ENCODE peak calls at places on chromosomes 4 and X, in nine cellular contexts. W is NB4; L is neural progenitor cell; S is GM12878; O is activated CD8-positive, alpha-beta T cell treated with anti-CD3 and anti-CD28 coated beads for 36 hours; U is HCT116; A is WTC11; R is neural crest cell; E is psoas muscle. B is an unnamed sample.

GRCh38 chr4:88878624-88879023 is 178.4 kb downstream of the FAM13A start:
- DNase-seq in W (no peak), L (no peak), S (no peak), O (no peak), U (no peak), A (no peak), R (no peak), E (no peak), B (no peak)

GRCh38 chr4:7266525-7267292 is 74.4 kb downstream of the SORCS2 start:
- DNase-seq in W (no peak), L (no peak), S (no peak), O (no peak), U (peak), A (no peak), R (no peak), E (no peak), B (no peak)

GRCh38 chr4:172393220-172393619 is 580.0 kb downstream of the GALNTL6 start:
- DNase-seq in W (no peak), L (no peak), S (no peak), O (no peak), U (no peak), A (no peak), R (no peak), E (no peak), B (no peak)

GRCh38 chr4:148261861-148262260 is 180.4 kb downstream of the NR3C2 start:
- DNase-seq in W (no peak), L (no peak), S (no peak), O (no peak), U (no peak), A (no peak), R (no peak), E (no peak), B (no peak)

GRCh38 chr4:61374612-61374920 is 174.4 kb downstream of the ADGRL3 start:
- DNase-seq in W (no peak), L (peak), S (no peak), O (no peak), U (no peak), A (no peak), R (no peak), E (no peak), B (no peak)

GRCh38 chrX:83145910-83146309 is 362.2 kb upstream of the POU3F4 start:
- DNase-seq in W (no peak), L (no peak), S (no peak), O (no peak), U (no peak), A (no peak), R (no peak), E (no peak), B (no peak)

GRCh38 chr4:81214518-81215218 is 354 bp downstream of the PRKG2 start:
- DNase-seq in W (no peak), L (peak), S (no peak), O (peak), U (no peak), A (peak), R (peak), E (no peak), B (no peak)

GRCh38 chr4:1910643-1911042 is 39.5 kb downstream of the NSD2 start:
- DNase-seq in W (peak), L (peak), S (no peak), O (peak), U (no peak), A (peak), R (peak), E (no peak), B (no peak)

GRCh38 chr4:159269143-159269542 is 166.3 kb downstream of the RAPGEF2 start:
- DNase-seq in W (no peak), L (no peak), S (no peak), O (no peak), U (no peak), A (no peak), R (no peak), E (no peak), B (no peak)

GRCh38 chr4:48756689-48757220 is 23.3 kb downstream of the FRYL start:
- DNase-seq in W (no peak), L (no peak), S (no peak), O (no peak), U (no peak), A (no peak), R (no peak), E (no peak), B (no peak)

GRCh38 chrX:17788439-17788838 is 51.1 kb downstream of the SCML1 start:
- DNase-seq in W (peak), L (peak), S (no peak), O (peak), U (peak), A (peak), R (peak), E (peak), B (peak)

GRCh38 chr4:42397256-42397634 is at the start of gene SHISA3:
- DNase-seq in W (peak), L (peak), S (no peak), O (peak), U (no peak), A (peak), R (peak), E (peak), B (peak)

GRCh38 chrX:21725498-21725897 is 32.4 kb downstream of the SMPX start:
- DNase-seq in W (peak), L (peak), S (no peak), O (no peak), U (peak), A (no peak), R (no peak), E (no peak), B (no peak)

GRCh38 chr4:37889849-37890500 is 909 bp upstream of the TBC1D1 start:
- DNase-seq in W (no peak), L (peak), S (no peak), O (no peak), U (no peak), A (peak), R (no peak), E (no peak), B (no peak)

GRCh38 chrX:426881-427280 is 40.2 kb upstream of the PPP2R3B start:
- DNase-seq in W (no peak), L (no peak), S (no peak), O (no peak), U (no peak), A (no peak), R (no peak), E (no peak), B (no peak)

GRCh38 chrX:47560831-47561652 is at the start of gene ARAF:
- DNase-seq in W (peak), L (peak), S (peak), O (peak), U (peak), A (peak), R (peak), E (peak), B (peak)

GRCh38 chr4:143185253-143186107 is 763 bp downstream of the USP38 start:
- DNase-seq in W (peak), L (peak), S (no peak), O (peak), U (no peak), A (peak), R (peak), E (peak), B (no peak)

GRCh38 chr4:123286903-123287466 is 109.6 kb upstream of the SPRY1 start:
- DNase-seq in W (no peak), L (no peak), S (no peak), O (no peak), U (no peak), A (no peak), R (no peak), E (no peak), B (no peak)

GRCh38 chr4:90002406-90003040 is 107.9 kb downstream of the MMRN1 start:
- DNase-seq in W (no peak), L (no peak), S (no peak), O (no peak), U (no peak), A (no peak), R (no peak), E (no peak), B (no peak)

GRCh38 chr4:38774181-38774580 is 8.6 kb downstream of the TLR10 start:
- DNase-seq in W (no peak), L (no peak), S (no peak), O (no peak), U (no peak), A (no peak), R (no peak), E (no peak), B (no peak)

GRCh38 chrX:103774070-103774642 is 2.5 kb upstream of the PLP1 start:
- DNase-seq in W (peak), L (peak), S (no peak), O (no peak), U (peak), A (no peak), R (no peak), E (no peak), B (no peak)

GRCh38 chrX:149504226-149504914 is 736 bp downstream of the IDS start:
- DNase-seq in W (peak), L (peak), S (no peak), O (peak), U (no peak), A (peak), R (no peak), E (no peak), B (peak)

GRCh38 chrX:40864972-40865371 is 129.6 kb upstream of the MED14 start:
- DNase-seq in W (no peak), L (no peak), S (no peak), O (no peak), U (no peak), A (no peak), R (no peak), E (no peak), B (no peak)

GRCh38 chr4:2947926-2948325 is 15.3 kb downstream of the NOP14 start:
- DNase-seq in W (no peak), L (no peak), S (no peak), O (no peak), U (no peak), A (no peak), R (no peak), E (no peak), B (no peak)

GRCh38 chrX:115449742-115450141 is 111.2 kb upstream of the PLS3 start:
- DNase-seq in W (no peak), L (no peak), S (no peak), O (no peak), U (no peak), A (no peak), R (no peak), E (peak), B (no peak)

GRCh38 chr4:48112017-48112667 is 21.9 kb downstream of the TXK start:
- DNase-seq in W (no peak), L (no peak), S (no peak), O (peak), U (no peak), A (no peak), R (no peak), E (no peak), B (no peak)

GRCh38 chrX:64204252-64204651 is 1.3 kb downstream of the AMER1 start:
- DNase-seq in W (no peak), L (peak), S (no peak), O (no peak), U (no peak), A (peak), R (peak), E (peak), B (no peak)
- TF ChIP-seq CTCF in W (no peak), L (no peak), S (no peak), O (no peak), U (no peak), A (no peak), R (no peak), E (no peak), B (no peak)

DNA sequence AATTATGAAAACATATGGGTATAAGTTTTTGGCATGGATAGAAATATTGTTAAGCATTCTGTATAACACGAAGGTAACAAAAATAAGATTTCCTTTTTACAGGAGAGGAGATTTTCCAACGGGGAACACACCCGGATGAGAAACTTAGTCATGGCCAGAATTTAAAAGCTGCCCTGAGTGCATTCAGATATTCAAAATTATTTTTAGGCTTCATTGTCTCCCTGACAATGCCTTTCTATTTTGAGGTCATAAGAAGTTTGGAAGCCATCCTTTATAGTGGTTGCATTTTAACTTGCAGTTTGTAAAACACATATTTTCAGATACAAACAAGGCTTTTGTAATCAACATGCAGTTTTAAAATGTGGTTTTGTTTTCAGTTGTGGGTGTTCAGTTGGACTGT is 357.5 kb upstream of the FAM47C start:
- DNase-seq in W (no peak), L (no peak), S (no peak), O (no peak), U (no peak), A (no peak), R (no peak), E (no peak), B (no peak)
- TF ChIP-seq CTCF in W (no peak), L (no peak), S (no peak), O (no peak), U (no peak), A (no peak), R (no peak), E (no peak), B (no peak)

GRCh38 chr4:6041794-6042193 is 23.6 kb upstream of the C4orf50 start:
- DNase-seq in W (no peak), L (no peak), S (no peak), O (no peak), U (no peak), A (no peak), R (no peak), E (no peak), B (no peak)
- TF ChIP-seq CTCF in W (no peak), L (no peak), S (no peak), O (no peak), U (no peak), A (no peak), R (no peak), E (no peak), B (no peak)

GRCh38 chrX:74230094-74230493 is 73.9 kb upstream of the ZCCHC13 start:
- DNase-seq in W (no peak), L (no peak), S (no peak), O (no peak), U (no peak), A (no peak), R (no peak), E (no peak), B (no peak)

GRCh38 chrX:74231625-74232024 is 72.4 kb upstream of the ZCCHC13 start:
- DNase-seq in W (no peak), L (no peak), S (no peak), O (no peak), U (no peak), A (no peak), R (no peak), E (no peak), B (no peak)

GRCh38 chrX:74238771-74239170 is 65.2 kb upstream of the ZCCHC13 start:
- DNase-seq in W (no peak), L (no peak), S (no peak), O (no peak), U (no peak), A (no peak), R (no peak), E (no peak), B (no peak)

GRCh38 chrX:74234829-74235228 is 69.2 kb upstream of the ZCCHC13 start:
- DNase-seq in W (peak), L (no peak), S (no peak), O (no peak), U (no peak), A (no peak), R (no peak), E (no peak), B (no peak)

DNA sequence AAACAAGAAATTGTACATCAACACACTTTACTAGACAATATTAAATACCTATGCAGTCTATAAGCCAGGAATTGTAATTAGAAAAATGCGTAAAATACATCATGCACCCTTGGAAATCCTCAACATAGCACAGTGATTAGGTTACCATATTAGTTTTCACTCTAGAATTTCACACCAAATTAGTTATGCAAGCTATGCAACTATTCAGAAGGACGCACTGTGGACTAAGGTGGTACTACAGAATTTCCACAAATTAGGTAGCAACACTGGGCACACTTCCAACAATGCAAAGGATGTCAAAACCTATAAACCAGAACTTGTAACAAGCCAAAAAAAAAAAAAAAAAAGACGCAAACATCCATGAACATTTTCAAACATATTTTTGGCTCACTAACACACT is 71.1 kb upstream of the ZCCHC13 start:
- DNase-seq in W (no peak), L (no peak), S (no peak), O (no peak), U (no peak), A (no peak), R (no peak), E (no peak), B (no peak)
- TF ChIP-seq CTCF in W (no peak), L (peak), S (no peak), O (no peak), U (no peak), A (no peak), R (peak), E (peak), B (no peak)

DNA sequence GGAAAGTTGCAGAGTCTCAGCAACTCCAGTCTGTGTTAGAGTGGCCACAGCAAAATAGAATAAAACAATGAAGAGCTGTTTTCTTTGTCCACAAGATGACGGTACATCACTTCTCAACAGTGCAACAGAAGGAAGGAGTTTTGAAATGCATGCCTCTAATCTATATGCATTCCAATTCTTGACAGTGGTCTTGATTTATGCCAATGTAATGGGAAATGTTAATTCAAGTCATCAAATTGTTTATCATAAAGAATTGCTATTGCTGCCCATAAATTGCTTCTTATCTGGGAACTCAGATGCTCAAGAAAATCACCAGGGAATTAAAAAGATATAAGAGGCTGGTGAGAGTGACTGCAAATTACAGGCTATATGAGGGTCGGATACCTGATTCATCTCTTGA is 195.5 kb upstream of the PRPS2 start:
- DNase-seq in W (no peak), L (no peak), S (no peak), O (no peak), U (no peak), A (no peak), R (no peak), E (no peak), B (no peak)
- TF ChIP-seq CTCF in W (no peak), L (no peak), S (peak), O (no peak), U (no peak), A (no peak), R (no peak), E (no peak), B (no peak)